ENCODE peak calls at places on chromosomes 16 and 17, in seven cellular contexts. One of them, this sample, is unnamed.

GRCh38 chr16:89150090-89150835 is 21.3 kb upstream of the CDH15 start:
- DNase-seq in fibroblast of lung: no peak
- DNase-seq in IMR-90: no peak
- DNase-seq in GM23338: no peak
- DNase-seq in H9: no peak
- DNase-seq in PC-9: no peak
- DNase-seq in OCI-LY7: no peak
- DNase-seq in this sample: peak; percentile 50

GRCh38 chr16:88920618-88921602 is 54.5 kb upstream of the PABPN1L start:
- DNase-seq in fibroblast of lung: peak; percentile 76
- DNase-seq in IMR-90: peak; percentile 61
- DNase-seq in GM23338: no peak
- DNase-seq in H9: peak; percentile 53
- DNase-seq in PC-9: peak; percentile 77
- DNase-seq in OCI-LY7: no peak
- DNase-seq in this sample: peak; percentile 97

GRCh38 chr16:5252800-5253199 is 155.2 kb upstream of the EEF2KMT start:
- DNase-seq in fibroblast of lung: no peak
- DNase-seq in IMR-90: no peak
- DNase-seq in GM23338: peak; percentile 54
- DNase-seq in H9: peak; percentile 57
- DNase-seq in PC-9: no peak
- DNase-seq in OCI-LY7: no peak
- DNase-seq in this sample: no peak

GRCh38 chr16:19136549-19137196 is 22.9 kb downstream of the ITPRIPL2 start:
- DNase-seq in fibroblast of lung: peak; percentile 42
- DNase-seq in IMR-90: peak; percentile 53
- DNase-seq in GM23338: no peak
- DNase-seq in H9: no peak
- DNase-seq in PC-9: peak; percentile 66
- DNase-seq in OCI-LY7: no peak
- DNase-seq in this sample: peak; percentile 54

GRCh38 chr17:38732376-38733314 is 2.5 kb downstream of the CISD3 start:
- DNase-seq in fibroblast of lung: no peak
- DNase-seq in IMR-90: no peak
- DNase-seq in GM23338: no peak
- DNase-seq in H9: no peak
- DNase-seq in PC-9: no peak
- DNase-seq in OCI-LY7: no peak
- DNase-seq in this sample: no peak

GRCh38 chr17:16923097-16923903 is 48.6 kb downstream of the TNFRSF13B start:
- DNase-seq in fibroblast of lung: no peak
- DNase-seq in IMR-90: no peak
- DNase-seq in GM23338: no peak
- DNase-seq in H9: no peak
- DNase-seq in PC-9: no peak
- DNase-seq in OCI-LY7: no peak
- DNase-seq in this sample: peak; percentile 61

GRCh38 chr17:70310251-70310672 is 140.9 kb downstream of the KCNJ2 start:
- DNase-seq in fibroblast of lung: no peak
- DNase-seq in IMR-90: no peak
- DNase-seq in GM23338: no peak
- DNase-seq in H9: no peak
- DNase-seq in PC-9: no peak
- DNase-seq in OCI-LY7: no peak
- DNase-seq in this sample: no peak

GRCh38 chr17:42289863-42290165 is 1.5 kb downstream of the STAT5A start:
- DNase-seq in fibroblast of lung: no peak
- DNase-seq in IMR-90: no peak
- DNase-seq in GM23338: no peak
- DNase-seq in H9: no peak
- DNase-seq in PC-9: no peak
- DNase-seq in OCI-LY7: no peak
- DNase-seq in this sample: no peak

GRCh38 chr17:57355090-57355859 is 99.0 kb downstream of the MSI2 start:
- DNase-seq in fibroblast of lung: no peak
- DNase-seq in IMR-90: no peak
- DNase-seq in GM23338: no peak
- DNase-seq in H9: no peak
- DNase-seq in PC-9: no peak
- DNase-seq in OCI-LY7: peak; percentile 47
- DNase-seq in this sample: no peak

GRCh38 chr16:70576431-70577255 is 53.0 kb downstream of the SF3B3 start:
- DNase-seq in fibroblast of lung: peak; percentile 89
- DNase-seq in IMR-90: peak; percentile 86
- DNase-seq in GM23338: peak; percentile 37
- DNase-seq in H9: no peak
- DNase-seq in PC-9: no peak
- DNase-seq in OCI-LY7: peak; percentile 28
- DNase-seq in this sample: peak; percentile 61

GRCh38 chr16:1543085-1543896 is 9.8 kb downstream of the TMEM204 start:
- DNase-seq in fibroblast of lung: peak; percentile 37
- DNase-seq in IMR-90: peak; percentile 76
- DNase-seq in GM23338: peak; percentile 67
- DNase-seq in H9: peak; percentile 51
- DNase-seq in PC-9: peak; percentile 37
- DNase-seq in OCI-LY7: peak; percentile 4
- DNase-seq in this sample: peak; percentile 99

GRCh38 chr17:17391575-17392370 is 85.0 kb upstream of the MED9 start:
- DNase-seq in fibroblast of lung: no peak
- DNase-seq in IMR-90: no peak
- DNase-seq in GM23338: peak; percentile 22
- DNase-seq in H9: no peak
- DNase-seq in PC-9: no peak
- DNase-seq in OCI-LY7: peak; percentile 43
- DNase-seq in this sample: peak; percentile 61

GRCh38 chr16:71746442-71747046 is 22.0 kb upstream of the PHLPP2 start:
- DNase-seq in fibroblast of lung: peak; percentile 62
- DNase-seq in IMR-90: peak; percentile 52
- DNase-seq in GM23338: peak; percentile 72
- DNase-seq in H9: no peak
- DNase-seq in PC-9: peak; percentile 7
- DNase-seq in OCI-LY7: peak; percentile 64
- DNase-seq in this sample: no peak

GRCh38 chr17:79778504-79779087 is 648 bp downstream of the CBX2 start:
- DNase-seq in fibroblast of lung: no peak
- DNase-seq in IMR-90: no peak
- DNase-seq in GM23338: peak; percentile 75
- DNase-seq in H9: peak; percentile 67
- DNase-seq in PC-9: peak; percentile 18
- DNase-seq in OCI-LY7: peak; percentile 65
- DNase-seq in this sample: peak; percentile 88

GRCh38 chr16:67438098-67438791 is 7.3 kb downstream of the HSD11B2 start:
- DNase-seq in fibroblast of lung: no peak
- DNase-seq in IMR-90: no peak
- DNase-seq in GM23338: no peak
- DNase-seq in H9: no peak
- DNase-seq in PC-9: no peak
- DNase-seq in OCI-LY7: no peak
- DNase-seq in this sample: peak; percentile 84

GRCh38 chr16:87698676-87699179 is 67.1 kb downstream of the KLHDC4 start:
- DNase-seq in fibroblast of lung: no peak
- DNase-seq in IMR-90: no peak
- DNase-seq in GM23338: no peak
- DNase-seq in H9: no peak
- DNase-seq in PC-9: no peak
- DNase-seq in OCI-LY7: peak; percentile 84
- DNase-seq in this sample: no peak

GRCh38 chr16:4765511-4766474 is 1.2 kb downstream of the ZNF500 start:
- DNase-seq in fibroblast of lung: no peak
- DNase-seq in IMR-90: no peak
- DNase-seq in GM23338: no peak
- DNase-seq in H9: no peak
- DNase-seq in PC-9: no peak
- DNase-seq in OCI-LY7: no peak
- DNase-seq in this sample: peak; percentile 79

GRCh38 chr16:27529962-27530361 is 19.8 kb downstream of the GTF3C1 start:
- DNase-seq in fibroblast of lung: peak; percentile 71
- DNase-seq in IMR-90: peak; percentile 82
- DNase-seq in GM23338: no peak
- DNase-seq in H9: no peak
- DNase-seq in PC-9: no peak
- DNase-seq in OCI-LY7: no peak
- DNase-seq in this sample: peak; percentile 93

GRCh38 chr16:2432286-2432685 is 3.0 kb downstream of the CCNF start:
- DNase-seq in fibroblast of lung: no peak
- DNase-seq in IMR-90: no peak
- DNase-seq in GM23338: no peak
- DNase-seq in H9: no peak
- DNase-seq in PC-9: no peak
- DNase-seq in OCI-LY7: no peak
- DNase-seq in this sample: peak; percentile 19

GRCh38 chr17:77254961-77255741 is 114.4 kb downstream of the SEC14L1 start:
- DNase-seq in fibroblast of lung: peak; percentile 88
- DNase-seq in IMR-90: peak; percentile 86
- DNase-seq in GM23338: peak; percentile 38
- DNase-seq in H9: peak; percentile 68
- DNase-seq in PC-9: peak; percentile 97
- DNase-seq in OCI-LY7: no peak
- DNase-seq in this sample: peak; percentile 98

GRCh38 chr17:80362428-80363119 is 52.4 kb upstream of the ENDOV start:
- DNase-seq in fibroblast of lung: peak; percentile 83
- DNase-seq in IMR-90: peak; percentile 83
- DNase-seq in GM23338: no peak
- DNase-seq in H9: no peak
- DNase-seq in PC-9: no peak
- DNase-seq in OCI-LY7: no peak
- DNase-seq in this sample: peak; percentile 87

GRCh38 chr16:27106305-27106704 is 39.6 kb downstream of the C16orf82 start:
- DNase-seq in fibroblast of lung: no peak
- DNase-seq in IMR-90: no peak
- DNase-seq in GM23338: no peak
- DNase-seq in H9: no peak
- DNase-seq in PC-9: no peak
- DNase-seq in OCI-LY7: no peak
- DNase-seq in this sample: no peak

GRCh38 chr16:65618931-65619330 is 497.1 kb upstream of the CDH11 start:
- DNase-seq in fibroblast of lung: no peak
- DNase-seq in IMR-90: no peak
- DNase-seq in GM23338: no peak
- DNase-seq in H9: no peak
- DNase-seq in PC-9: no peak
- DNase-seq in OCI-LY7: no peak
- DNase-seq in this sample: no peak

GRCh38 chr17:36726199-36726598 is 124.8 kb downstream of the MRM1 start:
- DNase-seq in fibroblast of lung: no peak
- DNase-seq in IMR-90: no peak
- DNase-seq in GM23338: no peak
- DNase-seq in H9: no peak
- DNase-seq in PC-9: no peak
- DNase-seq in OCI-LY7: no peak
- DNase-seq in this sample: no peak

GRCh38 chr17:82649501-82650261 is 1.4 kb upstream of the WDR45B start:
- DNase-seq in fibroblast of lung: no peak
- DNase-seq in IMR-90: no peak
- DNase-seq in GM23338: no peak
- DNase-seq in H9: no peak
- DNase-seq in PC-9: no peak
- DNase-seq in OCI-LY7: no peak
- DNase-seq in this sample: peak; percentile 71

GRCh38 chr17:82650723-82651122 is 2.5 kb upstream of the WDR45B start:
- DNase-seq in fibroblast of lung: no peak
- DNase-seq in IMR-90: no peak
- DNase-seq in GM23338: no peak
- DNase-seq in H9: no peak
- DNase-seq in PC-9: no peak
- DNase-seq in OCI-LY7: no peak
- DNase-seq in this sample: peak; percentile 66

GRCh38 chr17:82648165-82648668 is at the start of gene WDR45B:
- DNase-seq in fibroblast of lung: peak; percentile 98
- DNase-seq in IMR-90: peak; percentile 98
- DNase-seq in GM23338: peak; percentile 97
- DNase-seq in H9: peak; percentile 99
- DNase-seq in PC-9: peak; percentile 95
- DNase-seq in OCI-LY7: peak; percentile 99
- DNase-seq in this sample: peak; percentile 100

GRCh38 chr17:82647593-82648164 is 565 bp downstream of the WDR45B start:
- DNase-seq in fibroblast of lung: no peak
- DNase-seq in IMR-90: no peak
- DNase-seq in GM23338: peak; percentile 34
- DNase-seq in H9: no peak
- DNase-seq in PC-9: peak; percentile 23
- DNase-seq in OCI-LY7: peak; percentile 57
- DNase-seq in this sample: peak; percentile 94

GRCh38 chr17:82648761-82649474 is 674 bp upstream of the WDR45B start:
- DNase-seq in fibroblast of lung: no peak
- DNase-seq in IMR-90: no peak
- DNase-seq in GM23338: peak; percentile 57
- DNase-seq in H9: peak; percentile 77
- DNase-seq in PC-9: peak; percentile 45
- DNase-seq in OCI-LY7: peak; percentile 77
- DNase-seq in this sample: peak; percentile 85
- H2AFZ ChIP-seq in fibroblast of lung: no peak overlapping the region
- H2AFZ ChIP-seq in IMR-90: peak overlapping the region; percentile 97
- H2AFZ ChIP-seq in GM23338: no peak overlapping the region
- H2AFZ ChIP-seq in H9: no peak overlapping the region
- H2AFZ ChIP-seq in PC-9: no peak overlapping the region
- H2AFZ ChIP-seq in OCI-LY7: peak overlapping the region; percentile 29
- H2AFZ ChIP-seq in this sample: peak overlapping the region; percentile 77

DNA sequence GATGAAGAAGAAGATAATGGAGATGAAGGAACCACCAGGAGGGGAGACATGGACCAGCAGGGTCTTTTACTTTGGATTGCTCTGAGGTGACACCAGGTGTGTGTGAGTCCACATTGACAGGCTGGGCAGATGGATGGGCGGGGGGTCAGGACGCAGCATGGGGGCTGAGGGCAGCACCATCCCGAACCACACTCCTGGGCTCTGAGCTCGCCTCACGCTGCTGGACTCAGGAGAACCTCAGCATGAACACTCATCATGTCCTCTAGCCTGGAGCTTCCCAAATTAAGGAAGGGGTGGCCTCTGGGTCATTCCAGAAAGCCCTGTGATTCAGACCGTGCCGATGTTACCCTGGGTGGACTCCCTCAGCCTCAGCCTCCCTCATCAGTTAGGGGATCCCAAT is 50.4 kb upstream of the MAP3K14 start:
- DNase-seq in fibroblast of lung: no peak
- DNase-seq in IMR-90: no peak
- DNase-seq in GM23338: no peak
- DNase-seq in H9: peak; percentile 28
- DNase-seq in PC-9: no peak
- DNase-seq in OCI-LY7: no peak
- DNase-seq in this sample: peak; percentile 13
- H3K27ac ChIP-seq in fibroblast of lung: no peak overlapping the region
- H3K27ac ChIP-seq in IMR-90: peak overlapping the region; percentile 8
- H3K27ac ChIP-seq in GM23338: no peak overlapping the region
- H3K27ac ChIP-seq in H9: no peak overlapping the region
- H3K27ac ChIP-seq in PC-9: no peak overlapping the region
- H3K27ac ChIP-seq in OCI-LY7: no peak overlapping the region
- H3K27ac ChIP-seq in this sample: no peak overlapping the region

GRCh38 chr16:30340621-30341020 is 14.5 kb downstream of the CD2BP2 start:
- DNase-seq in fibroblast of lung: no peak
- DNase-seq in IMR-90: no peak
- DNase-seq in GM23338: no peak
- DNase-seq in H9: peak; percentile 27
- DNase-seq in PC-9: no peak
- DNase-seq in OCI-LY7: no peak
- DNase-seq in this sample: no peak

GRCh38 chr16:30335598-30336474 is 19.3 kb downstream of the CD2BP2 start:
- DNase-seq in fibroblast of lung: peak; percentile 34
- DNase-seq in IMR-90: no peak
- DNase-seq in GM23338: no peak
- DNase-seq in H9: peak; percentile 31
- DNase-seq in PC-9: no peak
- DNase-seq in OCI-LY7: no peak
- DNase-seq in this sample: peak; percentile 80
- H2AFZ ChIP-seq in fibroblast of lung: peak overlapping the region; percentile 71
- H2AFZ ChIP-seq in IMR-90: peak overlapping the region; percentile 80
- H2AFZ ChIP-seq in GM23338: peak overlapping the region; percentile 91
- H2AFZ ChIP-seq in H9: no peak overlapping the region
- H2AFZ ChIP-seq in PC-9: peak overlapping the region; percentile 79
- H2AFZ ChIP-seq in OCI-LY7: no peak overlapping the region
- H2AFZ ChIP-seq in this sample: peak overlapping the region; percentile 93

GRCh38 chr17:1554751-1555617 is 7.6 kb downstream of the PITPNA start:
- DNase-seq in fibroblast of lung: no peak
- DNase-seq in IMR-90: no peak
- DNase-seq in GM23338: no peak
- DNase-seq in H9: no peak
- DNase-seq in PC-9: no peak
- DNase-seq in OCI-LY7: no peak
- DNase-seq in this sample: peak; percentile 23
- H3K27ac ChIP-seq in fibroblast of lung: no peak overlapping the region
- H3K27ac ChIP-seq in IMR-90: no peak overlapping the region
- H3K27ac ChIP-seq in GM23338: peak overlapping the region; percentile 66
- H3K27ac ChIP-seq in H9: no peak overlapping the region
- H3K27ac ChIP-seq in PC-9: no peak overlapping the region
- H3K27ac ChIP-seq in OCI-LY7: no peak overlapping the region
- H3K27ac ChIP-seq in this sample: no peak overlapping the region

This sample was measured in osteoblast.